ENCODE peak calls at places on chromosomes 11 and 22, in nine cellular contexts. C, Y, L, D, S, P, M, U and Z are unnamed samples.

GRCh38 chr11:3340025-3340424 is 38.9 kb downstream of the ZNF195 start:
- DNase-seq in L (no peak), S (no peak), Y (no peak), U (no peak), P (no peak), M (peak), C (no peak), D (peak), Z (no peak)

GRCh38 chr11:59944761-59945160 is 6.5 kb downstream of the OOSP1 start:
- DNase-seq in L (no peak), Y (no peak), U (no peak), D (no peak), C (no peak), M (no peak), P (no peak), S (no peak), Z (no peak)

GRCh38 chr11:102451693-102452460 is 688 bp downstream of the TMEM123 start:
- DNase-seq in Y (peak), D (peak), S (no peak), M (peak), C (peak), P (peak), U (peak), L (peak), Z (no peak)

GRCh38 chr22:39106326-39106725 is 9.3 kb downstream of the APOBEC3H start:
- DNase-seq in Y (no peak), U (no peak), C (no peak), D (no peak), P (no peak), S (no peak), M (no peak), L (no peak), Z (no peak)

GRCh38 chr22:44847380-44847779 is 95.0 kb downstream of the ARHGAP8 start:
- DNase-seq in M (no peak), U (no peak), S (no peak), C (no peak), Y (no peak), P (no peak), D (no peak), L (no peak), Z (no peak)

GRCh38 chr22:21044931-21045584 is 688 bp upstream of the LRRC74B start:
- DNase-seq in D (peak), C (peak), Y (no peak), S (no peak), P (no peak), L (no peak), M (peak), U (no peak), Z (no peak)

GRCh38 chr11:47495856-47496217 is 46.9 kb upstream of the RAPSN start:
- DNase-seq in U (no peak), S (no peak), D (no peak), L (no peak), Y (no peak), M (peak), P (no peak), C (no peak), Z (no peak)

GRCh38 chr11:78809931-78810481 is 235.3 kb upstream of the NARS2 start:
- DNase-seq in D (no peak), U (no peak), Y (no peak), M (peak), L (no peak), P (no peak), S (no peak), C (no peak), Z (no peak)

GRCh38 chr11:124895471-124895971 is 2.1 kb downstream of the ROBO4 start:
- DNase-seq in L (no peak), D (no peak), M (no peak), U (no peak), P (no peak), S (no peak), C (no peak), Y (no peak), Z (no peak)

GRCh38 chr11:3052567-3052966 is 4.7 kb downstream of the CARS1 start:
- DNase-seq in U (no peak), P (no peak), Y (no peak), S (no peak), M (no peak), C (no peak), D (no peak), L (no peak), Z (no peak)

GRCh38 chr22:19611590-19611989 is 87.4 kb upstream of the CLDN5 start:
- DNase-seq in C (no peak), S (no peak), L (no peak), P (no peak), D (no peak), M (no peak), U (no peak), Y (no peak), Z (no peak)

GRCh38 chr11:61697764-61698163 is 17.6 kb downstream of the DAGLA start:
- DNase-seq in L (no peak), S (no peak), U (no peak), M (no peak), Y (no peak), D (no peak), P (no peak), C (no peak), Z (no peak)

GRCh38 chr11:125271436-125272064 is 107.0 kb downstream of the PKNOX2 start:
- DNase-seq in C (no peak), M (peak), P (no peak), S (no peak), Y (no peak), D (no peak), L (no peak), U (no peak), Z (no peak)

GRCh38 chr22:33512961-33513360 is 407.3 kb downstream of the LARGE1 start:
- DNase-seq in U (no peak), D (no peak), L (no peak), Y (no peak), M (peak), S (no peak), P (no peak), C (no peak), Z (no peak)

GRCh38 chr11:30254307-30255298 is 23.8 kb downstream of the FSHB start:
- DNase-seq in S (no peak), M (no peak), C (no peak), Y (no peak), P (no peak), D (no peak), U (no peak), L (no peak), Z (no peak)